ENCODE peak calls at places on chromosomes 16 and 17, in five cellular contexts. U is AG20443; Z is naive thymus-derived CD4-positive, alpha-beta T cell; J is GM20000; I is suprapubic skin. G is an unnamed sample.
A peak's percentile ranks its signal among the peaks of the same experiment; 100 is the strongest.

GRCh38 chr17:79781691-79782575 is 4.0 kb downstream of the CBX2 start:
- DNase-seq in Z (no peak), I (no peak), J (no peak), U (no peak), G (no peak)

GRCh38 chr16:86414991-86415740 is 95.2 kb upstream of the FOXF1 start:
- DNase-seq in Z (no peak), J (no peak), I (no peak), U (no peak), G (no peak)

GRCh38 chr16:4136229-4136813 is 20.1 kb upstream of the ADCY9 start:
- DNase-seq in U (no peak), Z (no peak), J (no peak), I (no peak), G (no peak)

GRCh38 chr16:62955033-62955349 is 918.8 kb upstream of the CDH8 start:
- DNase-seq in Z (no peak), U (no peak), J (no peak), I (no peak), G (no peak)

GRCh38 chr16:65547799-65548446 is 426.1 kb upstream of the CDH11 start:
- DNase-seq in J (no peak), Z (no peak), I (no peak), U (peak; percentile 88), G (no peak)

GRCh38 chr16:67190041-67190440 is at the start of gene EXOC3L1:
- DNase-seq in I (no peak), J (no peak), U (no peak), Z (no peak), G (no peak)

GRCh38 chr16:23356941-23357340 is 54.8 kb downstream of the SCNN1B start:
- DNase-seq in Z (no peak), U (no peak), J (no peak), I (no peak), G (no peak)

GRCh38 chr16:12793120-12793889 is 10.4 kb downstream of the CPPED1 start:
- DNase-seq in Z (no peak), J (no peak), U (no peak), I (no peak), G (no peak)

GRCh38 chr17:17151962-17152361 is 54.2 kb downstream of the PLD6 start:
- DNase-seq in J (no peak), U (peak; percentile 95), I (peak; percentile 90), Z (no peak), G (no peak)

GRCh38 chr16:69741951-69742904 is 12.5 kb downstream of the NOB1 start:
- DNase-seq in I (peak; percentile 87), Z (no peak), U (peak; percentile 35), J (no peak), G (no peak)

GRCh38 chr17:372157-373152 is 19.8 kb upstream of the RPH3AL start:
- DNase-seq in I (no peak), Z (no peak), U (no peak), J (no peak), G (no peak)

GRCh38 chr16:66508261-66508913 is 41.5 kb downstream of the TK2 start:
- DNase-seq in U (peak; percentile 22), Z (no peak), I (no peak), J (no peak), G (no peak)

GRCh38 chr17:40958086-40958953 is 8.4 kb downstream of the KRT39 start:
- DNase-seq in I (no peak), J (no peak), U (no peak), Z (no peak), G (no peak)

GRCh38 chr16:3023669-3024478 is at the start of the genes HCFC1R1 and THOC6:
- DNase-seq in J (peak; percentile 93), I (peak; percentile 98), Z (peak; percentile 96), U (peak; percentile 86), G (peak; percentile 91)

GRCh38 chr17:34703533-34703932 is 124.2 kb downstream of the TMEM132E start:
- DNase-seq in U (peak; percentile 32), Z (no peak), I (no peak), J (no peak), G (no peak)

G was measured in stimulated activated CD4-positive, alpha-beta T cell treated with anti-CD3 and anti-CD28 coated beads, TNF-alpha, amount 100 ng/mL, for 4 hours.